ENCODE peak calls at places on chromosomes 6 and 20, in ten cellular contexts. A, G, N, W, D, U, H, V, Z and X are unnamed samples.

GRCh38 chr6:93550551-93551276 is 131.4 kb upstream of the EPHA7 start:
- DNase-seq in A (no peak), G (no peak), N (no peak), W (no peak), D (no peak), U (no peak), H (no peak), V (no peak), Z (no peak), X (no peak)

GRCh38 chr20:56903421-56903820 is 274.3 kb downstream of the TFAP2C start:
- DNase-seq in A (no peak), G (no peak), N (no peak), W (no peak), D (no peak), U (no peak), H (no peak), V (no peak), Z (no peak), X (no peak)

GRCh38 chr6:21751608-21752007 is 158.1 kb downstream of the SOX4 start:
- DNase-seq in A (no peak), G (no peak), N (no peak), W (no peak), D (no peak), U (no peak), H (no peak), V (no peak), Z (no peak), X (no peak)

GRCh38 chr20:835220-836045 is 1.9 kb downstream of the FAM110A start:
- DNase-seq in A (no peak), G (no peak), N (peak; percentile 57), W (peak; percentile 88), D (peak; percentile 56), U (no peak), H (no peak), V (peak; percentile 86), Z (no peak), X (peak; percentile 69)

GRCh38 chr6:39075010-39075738 is 26.6 kb downstream of the GLP1R start:
- DNase-seq in A (no peak), G (peak; percentile 64), N (no peak), W (no peak), D (no peak), U (no peak), H (no peak), V (no peak), Z (no peak), X (no peak)

GRCh38 chr6:135162678-135163439 is 18.2 kb upstream of the MYB start:
- DNase-seq in A (no peak), G (no peak), N (no peak), W (peak; percentile 26), D (peak; percentile 23), U (peak; percentile 35), H (peak; percentile 65), V (peak; percentile 83), Z (peak; percentile 68), X (peak; percentile 74)

GRCh38 chr6:159540152-159540551 is 152.9 kb downstream of the SOD2 start:
- DNase-seq in A (no peak), G (no peak), N (no peak), W (no peak), D (no peak), U (no peak), H (peak; percentile 14), V (peak; percentile 43), Z (peak; percentile 43), X (peak; percentile 39)

GRCh38 chr6:31446481-31446880 is 43.1 kb downstream of the MICA start:
- DNase-seq in A (no peak), G (no peak), N (no peak), W (no peak), D (no peak), U (no peak), H (no peak), V (no peak), Z (no peak), X (no peak)

GRCh38 chr20:4076671-4077070 is 61.3 kb upstream of the RNF24 start:
- DNase-seq in A (no peak), G (no peak), N (no peak), W (peak; percentile 78), D (peak; percentile 60), U (peak; percentile 85), H (no peak), V (no peak), Z (peak; percentile 76), X (no peak)

GRCh38 chr6:109308018-109308492 is 74.2 kb downstream of the CD164 start:
- DNase-seq in A (no peak), G (peak; percentile 91), N (no peak), W (peak; percentile 93), D (peak; percentile 95), U (no peak), H (peak; percentile 64), V (no peak), Z (no peak), X (peak; percentile 66)
- TF ChIP-seq POLR2A in A (no peak), G (no peak), N (no peak), W (no peak), D (no peak), U (no peak), H (no peak), V (no peak), Z (no peak), X (peak; percentile 21)

DNA sequence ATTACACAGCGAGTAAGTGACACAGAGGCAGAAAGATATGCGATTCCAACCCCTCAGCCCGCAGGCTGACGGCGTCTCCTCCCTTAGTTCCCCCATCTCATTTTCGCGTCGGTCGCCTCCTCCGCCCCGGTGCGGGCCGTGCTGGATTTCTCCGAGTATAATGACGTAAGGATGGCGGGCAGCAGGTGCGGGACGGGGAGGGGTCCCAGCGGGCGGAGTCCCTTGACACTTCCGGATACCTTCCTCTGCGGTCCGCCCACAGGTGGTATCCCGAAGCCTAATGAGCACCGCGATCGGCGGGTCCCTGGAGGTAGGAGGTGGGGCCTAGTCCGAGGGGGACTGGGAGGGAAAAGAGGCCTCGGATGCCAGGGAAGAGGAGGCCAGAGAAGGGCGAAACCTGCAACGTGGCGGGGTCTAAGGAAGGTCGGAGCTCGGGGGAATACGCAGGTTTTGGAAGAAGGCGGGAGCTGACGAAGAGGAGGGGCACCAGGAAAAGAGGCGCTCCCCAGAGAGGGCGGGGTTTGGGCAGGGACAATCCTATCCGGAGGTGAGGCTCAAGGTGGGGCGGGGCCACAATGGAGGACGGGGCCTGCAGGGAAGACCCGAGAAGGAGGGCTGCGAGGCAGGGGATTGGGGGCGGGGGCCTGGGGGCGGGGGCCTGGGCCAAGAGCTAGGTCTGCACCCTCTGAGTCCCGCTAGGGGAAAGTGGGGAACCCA is 3.6 kb downstream of the PRSS16 start:
- DNase-seq in A (peak; percentile 18), G (peak; percentile 92), N (peak; percentile 65), W (peak; percentile 79), D (peak; percentile 97), U (no peak), H (peak; percentile 85), V (peak; percentile 86), Z (peak; percentile 77), X (peak; percentile 21)
- TF ChIP-seq POLR2A in A (no peak), G (no peak), N (no peak), W (no peak), D (peak; percentile 37), U (no peak), H (no peak), V (no peak), Z (peak; percentile 56), X (no peak)

GRCh38 chr6:152380993-152381898 is 255.9 kb downstream of the SYNE1 start:
- DNase-seq in A (no peak), G (peak; percentile 91), N (peak; percentile 79), W (peak; percentile 86), D (peak; percentile 84), U (peak; percentile 95), H (peak; percentile 89), V (no peak), Z (peak; percentile 73), X (no peak)
- TF ChIP-seq POLR2A in A (peak; percentile 66), G (no peak), N (peak; percentile 87), W (peak; percentile 97), D (peak; percentile 78), U (no peak), H (peak; percentile 28), V (peak; percentile 63), Z (no peak), X (no peak)

DNA sequence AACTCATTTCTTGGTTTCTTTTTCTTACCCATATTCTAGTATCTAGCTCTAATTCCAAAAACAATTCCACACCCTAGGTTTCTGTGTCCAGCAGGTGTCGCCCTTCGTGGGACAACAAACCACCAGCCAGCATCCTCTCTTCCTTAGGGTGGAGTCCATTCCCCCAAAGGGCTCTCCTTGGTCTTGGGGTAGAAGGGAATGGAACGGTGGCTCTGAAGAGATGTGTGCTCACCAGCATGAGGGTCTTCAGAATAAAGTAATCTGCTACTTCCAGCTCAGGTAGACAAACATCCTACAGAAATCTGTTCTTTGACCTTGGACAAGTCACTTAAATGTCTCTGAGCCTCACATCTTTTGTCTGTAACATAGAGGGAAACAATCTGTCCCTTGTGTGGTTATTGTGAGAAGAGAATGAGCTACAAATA is 7.2 kb downstream of the HLA-DMB start:
- DNase-seq in A (no peak), G (peak; percentile 94), N (peak; percentile 73), W (peak; percentile 79), D (peak; percentile 75), U (peak; percentile 76), H (peak; percentile 61), V (peak; percentile 86), Z (peak; percentile 56), X (peak; percentile 78)
- TF ChIP-seq POLR2A in A (no peak), G (no peak), N (no peak), W (no peak), D (no peak), U (no peak), H (no peak), V (no peak), Z (no peak), X (no peak)